ENCODE peak calls at places on chromosomes 6 and 20, in seven cellular contexts. One of them, this sample, is unnamed.

GRCh38 chr6:104682722-104683643 is 176.7 kb downstream of the HACE1 start:
- DNase-seq in RPMI7951: peak
- DNase-seq in CD4-positive, alpha-beta memory T cell: no peak
- DNase-seq in right atrium auricular region: no peak
- DNase-seq in stimulated activated CD4-positive, alpha-beta T cell treated with anti-CD3 and anti-CD28 coated beads, Interleukin-2, amount 100 ng/mL, for 48 hours: peak
- DNase-seq in fibroblast of the aortic adventitia: peak
- DNase-seq in left ventricle myocardium inferior: peak
- DNase-seq in this sample: peak

GRCh38 chr6:159180001-159180400 is 10.8 kb downstream of the FNDC1 start:
- DNase-seq in RPMI7951: peak
- DNase-seq in CD4-positive, alpha-beta memory T cell: no peak
- DNase-seq in right atrium auricular region: no peak
- DNase-seq in stimulated activated CD4-positive, alpha-beta T cell treated with anti-CD3 and anti-CD28 coated beads, Interleukin-2, amount 100 ng/mL, for 48 hours: no peak
- DNase-seq in fibroblast of the aortic adventitia: peak
- DNase-seq in left ventricle myocardium inferior: no peak
- DNase-seq in this sample: no peak

GRCh38 chr6:85592044-85592443 is 1.6 kb downstream of the SNX14 start:
- DNase-seq in RPMI7951: no peak
- DNase-seq in CD4-positive, alpha-beta memory T cell: no peak
- DNase-seq in right atrium auricular region: no peak
- DNase-seq in stimulated activated CD4-positive, alpha-beta T cell treated with anti-CD3 and anti-CD28 coated beads, Interleukin-2, amount 100 ng/mL, for 48 hours: no peak
- DNase-seq in fibroblast of the aortic adventitia: no peak
- DNase-seq in left ventricle myocardium inferior: no peak
- DNase-seq in this sample: no peak

GRCh38 chr20:49216991-49217578 is 2.1 kb upstream of the DDX27 start:
- DNase-seq in RPMI7951: peak
- DNase-seq in CD4-positive, alpha-beta memory T cell: peak
- DNase-seq in right atrium auricular region: peak
- DNase-seq in stimulated activated CD4-positive, alpha-beta T cell treated with anti-CD3 and anti-CD28 coated beads, Interleukin-2, amount 100 ng/mL, for 48 hours: peak
- DNase-seq in fibroblast of the aortic adventitia: peak
- DNase-seq in left ventricle myocardium inferior: peak
- DNase-seq in this sample: peak

GRCh38 chr20:49276201-49276894 is 1.5 kb downstream of the ZNFX1 start:
- DNase-seq in RPMI7951: peak
- DNase-seq in CD4-positive, alpha-beta memory T cell: peak
- DNase-seq in right atrium auricular region: no peak
- DNase-seq in stimulated activated CD4-positive, alpha-beta T cell treated with anti-CD3 and anti-CD28 coated beads, Interleukin-2, amount 100 ng/mL, for 48 hours: no peak
- DNase-seq in fibroblast of the aortic adventitia: peak
- DNase-seq in left ventricle myocardium inferior: no peak
- DNase-seq in this sample: peak

GRCh38 chr6:29747688-29748250 is 24.5 kb downstream of the HLA-F start:
- DNase-seq in RPMI7951: no peak
- DNase-seq in CD4-positive, alpha-beta memory T cell: no peak
- DNase-seq in right atrium auricular region: no peak
- DNase-seq in stimulated activated CD4-positive, alpha-beta T cell treated with anti-CD3 and anti-CD28 coated beads, Interleukin-2, amount 100 ng/mL, for 48 hours: no peak
- DNase-seq in fibroblast of the aortic adventitia: no peak
- DNase-seq in left ventricle myocardium inferior: no peak
- DNase-seq in this sample: no peak

GRCh38 chr6:91462236-91462635 is 875.4 kb upstream of the MAP3K7 start:
- DNase-seq in RPMI7951: no peak
- DNase-seq in CD4-positive, alpha-beta memory T cell: no peak
- DNase-seq in right atrium auricular region: no peak
- DNase-seq in stimulated activated CD4-positive, alpha-beta T cell treated with anti-CD3 and anti-CD28 coated beads, Interleukin-2, amount 100 ng/mL, for 48 hours: no peak
- DNase-seq in fibroblast of the aortic adventitia: no peak
- DNase-seq in left ventricle myocardium inferior: no peak
- DNase-seq in this sample: no peak

GRCh38 chr6:163180874-163181541 is 233.5 kb upstream of the QKI start:
- DNase-seq in RPMI7951: peak
- DNase-seq in CD4-positive, alpha-beta memory T cell: no peak
- DNase-seq in right atrium auricular region: peak
- DNase-seq in stimulated activated CD4-positive, alpha-beta T cell treated with anti-CD3 and anti-CD28 coated beads, Interleukin-2, amount 100 ng/mL, for 48 hours: no peak
- DNase-seq in fibroblast of the aortic adventitia: peak
- DNase-seq in left ventricle myocardium inferior: peak
- DNase-seq in this sample: no peak

GRCh38 chr6:33314943-33315752 is 1.3 kb upstream of the TAPBP start:
- DNase-seq in RPMI7951: no peak
- DNase-seq in CD4-positive, alpha-beta memory T cell: no peak
- DNase-seq in right atrium auricular region: no peak
- DNase-seq in stimulated activated CD4-positive, alpha-beta T cell treated with anti-CD3 and anti-CD28 coated beads, Interleukin-2, amount 100 ng/mL, for 48 hours: no peak
- DNase-seq in fibroblast of the aortic adventitia: no peak
- DNase-seq in left ventricle myocardium inferior: peak
- DNase-seq in this sample: no peak

GRCh38 chr6:140485740-140486467 is 1111.5 kb upstream of the CITED2 start:
- DNase-seq in RPMI7951: peak
- DNase-seq in CD4-positive, alpha-beta memory T cell: no peak
- DNase-seq in right atrium auricular region: no peak
- DNase-seq in stimulated activated CD4-positive, alpha-beta T cell treated with anti-CD3 and anti-CD28 coated beads, Interleukin-2, amount 100 ng/mL, for 48 hours: no peak
- DNase-seq in fibroblast of the aortic adventitia: peak
- DNase-seq in left ventricle myocardium inferior: no peak
- DNase-seq in this sample: peak

GRCh38 chr6:14635933-14636599 is 518.5 kb downstream of the CD83 start:
- DNase-seq in RPMI7951: no peak
- DNase-seq in CD4-positive, alpha-beta memory T cell: no peak
- DNase-seq in right atrium auricular region: no peak
- DNase-seq in stimulated activated CD4-positive, alpha-beta T cell treated with anti-CD3 and anti-CD28 coated beads, Interleukin-2, amount 100 ng/mL, for 48 hours: no peak
- DNase-seq in fibroblast of the aortic adventitia: no peak
- DNase-seq in left ventricle myocardium inferior: no peak
- DNase-seq in this sample: no peak

GRCh38 chr6:45789238-45789637 is 226.4 kb downstream of the CLIC5 start:
- DNase-seq in RPMI7951: no peak
- DNase-seq in CD4-positive, alpha-beta memory T cell: no peak
- DNase-seq in right atrium auricular region: no peak
- DNase-seq in stimulated activated CD4-positive, alpha-beta T cell treated with anti-CD3 and anti-CD28 coated beads, Interleukin-2, amount 100 ng/mL, for 48 hours: no peak
- DNase-seq in fibroblast of the aortic adventitia: no peak
- DNase-seq in left ventricle myocardium inferior: no peak
- DNase-seq in this sample: no peak

GRCh38 chr6:67131827-67132226 is 1424.8 kb upstream of the EYS start:
- DNase-seq in RPMI7951: no peak
- DNase-seq in CD4-positive, alpha-beta memory T cell: no peak
- DNase-seq in right atrium auricular region: no peak
- DNase-seq in stimulated activated CD4-positive, alpha-beta T cell treated with anti-CD3 and anti-CD28 coated beads, Interleukin-2, amount 100 ng/mL, for 48 hours: no peak
- DNase-seq in fibroblast of the aortic adventitia: peak
- DNase-seq in left ventricle myocardium inferior: no peak
- DNase-seq in this sample: no peak

GRCh38 chr6:37288247-37288646 is 30.3 kb upstream of the TMEM217 start:
- DNase-seq in RPMI7951: no peak
- DNase-seq in CD4-positive, alpha-beta memory T cell: no peak
- DNase-seq in right atrium auricular region: no peak
- DNase-seq in stimulated activated CD4-positive, alpha-beta T cell treated with anti-CD3 and anti-CD28 coated beads, Interleukin-2, amount 100 ng/mL, for 48 hours: no peak
- DNase-seq in fibroblast of the aortic adventitia: no peak
- DNase-seq in left ventricle myocardium inferior: no peak
- DNase-seq in this sample: no peak

GRCh38 chr20:32603046-32603726 is 18.1 kb upstream of the NOL4L start:
- DNase-seq in RPMI7951: no peak
- DNase-seq in CD4-positive, alpha-beta memory T cell: no peak
- DNase-seq in right atrium auricular region: no peak
- DNase-seq in stimulated activated CD4-positive, alpha-beta T cell treated with anti-CD3 and anti-CD28 coated beads, Interleukin-2, amount 100 ng/mL, for 48 hours: no peak
- DNase-seq in fibroblast of the aortic adventitia: no peak
- DNase-seq in left ventricle myocardium inferior: no peak
- DNase-seq in this sample: no peak

This sample was measured in AML-193.